ENCODE peak calls at places on chromosomes 16 and 17, in six cellular contexts. B is OCI-LY7, W is kidney, V is transverse colon, O is lung, Q is adrenal gland. M is an unnamed sample.
A peak's percentile ranks its signal among the peaks of the same experiment; 100 is the strongest.

GRCh38 chr17:79145548-79145947 is 70.9 kb downstream of the ENGASE start:
- DNase-seq in B (no peak), W (no peak), V (no peak), O (no peak), Q (no peak), M (no peak)

GRCh38 chr16:55000595-55000994 is 69.9 kb downstream of the IRX5 start:
- DNase-seq in B (no peak), W (no peak), V (no peak), O (no peak), Q (no peak), M (no peak)

GRCh38 chr17:37774508-37774907 is 29.6 kb upstream of the HNF1B start:
- DNase-seq in B (peak; percentile 48), W (no peak), V (peak; percentile 29), O (no peak), Q (no peak), M (no peak)

GRCh38 chr17:81866440-81867122 is 4.6 kb downstream of the ARHGDIA start:
- DNase-seq in B (peak; percentile 40), W (peak; percentile 72), V (no peak), O (no peak), Q (no peak), M (no peak)

GRCh38 chr16:47644166-47644565 is 183.0 kb downstream of the PHKB start:
- DNase-seq in B (no peak), W (no peak), V (no peak), O (no peak), Q (peak; percentile 50), M (no peak)

GRCh38 chr16:66462912-66463311 is 35.8 kb downstream of the BEAN1 start:
- DNase-seq in B (no peak), W (no peak), V (no peak), O (no peak), Q (no peak), M (no peak)

GRCh38 chr16:19898924-19899604 is 14.4 kb upstream of the GPRC5B start:
- DNase-seq in B (peak; percentile 45), W (peak; percentile 38), V (peak; percentile 39), O (peak; percentile 47), Q (peak; percentile 36), M (no peak)

GRCh38 chr17:82241183-82241925 is 12.5 kb downstream of the SLC16A3 start:
- DNase-seq in B (no peak), W (peak; percentile 95), V (peak; percentile 68), O (peak; percentile 80), Q (peak; percentile 94), M (peak; percentile 83)

GRCh38 chr17:42571435-42572225 is 4.7 kb downstream of the MLX start:
- DNase-seq in B (no peak), W (no peak), V (peak; percentile 6), O (peak; percentile 70), Q (no peak), M (no peak)

GRCh38 chr16:86012221-86012620 is 113.3 kb downstream of the IRF8 start:
- DNase-seq in B (no peak), W (no peak), V (no peak), O (no peak), Q (no peak), M (no peak)

GRCh38 chr17:78736526-78737079 is 45.5 kb downstream of the CYTH1 start:
- DNase-seq in B (peak; percentile 91), W (peak; percentile 93), V (peak; percentile 94), O (peak; percentile 91), Q (peak; percentile 52), M (peak; percentile 87)

GRCh38 chr17:65696739-65697394 is 135.4 kb upstream of the AXIN2 start:
- DNase-seq in B (no peak), W (no peak), V (no peak), O (no peak), Q (peak; percentile 23), M (no peak)

GRCh38 chr17:81711814-81712467 is at the start of gene SLC25A10:
- DNase-seq in B (peak; percentile 93), W (peak; percentile 95), V (peak; percentile 92), O (peak; percentile 78), Q (peak; percentile 94), M (peak; percentile 89)

GRCh38 chr17:19482571-19482970 is 51.1 kb upstream of the SLC47A1 start:
- DNase-seq in B (no peak), W (no peak), V (no peak), O (no peak), Q (no peak), M (no peak)

GRCh38 chr16:77289331-77289809 is 90.2 kb downstream of the SYCE1L start:
- DNase-seq in B (no peak), W (no peak), V (no peak), O (no peak), Q (no peak), M (no peak)

GRCh38 chr17:9676084-9676483 is 30.8 kb downstream of the USP43 start:
- DNase-seq in B (no peak), W (no peak), V (no peak), O (no peak), Q (no peak), M (no peak)

GRCh38 chr16:59719121-59719520 is 985.0 kb upstream of the GOT2 start:
- DNase-seq in B (no peak), W (no peak), V (no peak), O (no peak), Q (no peak), M (no peak)

GRCh38 chr16:58638148-58639036 is 8.8 kb upstream of the CNOT1 start:
- DNase-seq in B (no peak), W (peak; percentile 59), V (peak; percentile 35), O (no peak), Q (peak; percentile 86), M (peak; percentile 21)

GRCh38 chr17:2571523-2572303 is 21.7 kb upstream of the PAFAH1B1 start:
- DNase-seq in B (peak; percentile 25), W (no peak), V (no peak), O (no peak), Q (no peak), M (no peak)

GRCh38 chr17:9767432-9767991 is 23.9 kb downstream of the DHRS7C start:
- DNase-seq in B (no peak), W (no peak), V (no peak), O (no peak), Q (no peak), M (no peak)

GRCh38 chr17:9472541-9472940 is 103.1 kb downstream of the STX8 start:
- DNase-seq in B (no peak), W (no peak), V (peak; percentile 10), O (no peak), Q (peak; percentile 51), M (peak; percentile 34)

GRCh38 chr16:9061358-9061813 is 30.1 kb upstream of the HAPSTR1 start:
- DNase-seq in B (peak; percentile 66), W (no peak), V (peak; percentile 15), O (no peak), Q (no peak), M (peak; percentile 38)

GRCh38 chr16:57734925-57735754 is 430 bp upstream of the KATNB1 start:
- DNase-seq in B (peak; percentile 100), W (peak; percentile 99), V (peak; percentile 97), O (peak; percentile 98), Q (peak; percentile 99), M (peak; percentile 99)

GRCh38 chr17:74833501-74834361 is 26.0 kb downstream of the GRIN2C start:
- DNase-seq in B (peak; percentile 82), W (no peak), V (peak; percentile 23), O (peak; percentile 37), Q (no peak), M (no peak)

GRCh38 chr17:9824094-9824493 is 1.6 kb upstream of the GLP2R start:
- DNase-seq in B (no peak), W (no peak), V (no peak), O (no peak), Q (no peak), M (no peak)

GRCh38 chr16:3175157-3176153 is 12.5 kb upstream of the OR1F1 start:
- DNase-seq in B (no peak), W (peak; percentile 53), V (no peak), O (no peak), Q (no peak), M (no peak)

GRCh38 chr16:69014811-69015210 is 90.6 kb upstream of the HAS3 start:
- DNase-seq in B (no peak), W (no peak), V (no peak), O (no peak), Q (no peak), M (no peak)

GRCh38 chr17:47687328-47687690 is 6.7 kb upstream of the TBKBP1 start:
- DNase-seq in B (no peak), W (no peak), V (no peak), O (no peak), Q (no peak), M (no peak)

GRCh38 chr17:47687748-47688147 is 6.2 kb upstream of the TBKBP1 start:
- DNase-seq in B (no peak), W (no peak), V (no peak), O (no peak), Q (peak; percentile 56), M (no peak)

GRCh38 chr17:47685556-47686275 is 8.2 kb upstream of the TBKBP1 start:
- DNase-seq in B (no peak), W (no peak), V (no peak), O (no peak), Q (no peak), M (no peak)

GRCh38 chr17:47686276-47686635 is 7.7 kb upstream of the TBKBP1 start:
- DNase-seq in B (no peak), W (no peak), V (no peak), O (no peak), Q (no peak), M (no peak)

GRCh38 chr17:47686661-47687327 is 7.2 kb upstream of the TBKBP1 start:
- DNase-seq in B (no peak), W (no peak), V (no peak), O (no peak), Q (peak; percentile 65), M (no peak)
- H3K27ac ChIP-seq in B (no peak overlapping the region), W (peak overlapping the region; percentile 66), V (no peak overlapping the region), O (no peak overlapping the region), Q (peak overlapping the region; percentile 86), M (no peak overlapping the region)

GRCh38 chr17:68748381-68748780 is 147.2 kb upstream of the FAM20A start:
- DNase-seq in B (no peak), W (no peak), V (no peak), O (no peak), Q (no peak), M (no peak)
- H3K4me1 ChIP-seq in B (no peaks in the 10 kb centered on the region), W (no peaks in the 10 kb centered on the region), V (no peaks in the 10 kb centered on the region), O (no peaks in the 10 kb centered on the region), Q (no peaks in the 10 kb centered on the region), M (no peaks in the 10 kb centered on the region)

GRCh38 chr16:27551046-27551445 is 1.1 kb downstream of the KATNIP start:
- DNase-seq in B (no peak), W (no peak), V (no peak), O (no peak), Q (no peak), M (no peak)
- H3K4me3 ChIP-seq in B (peak overlapping the region; percentile 94), W (peak overlapping the region; percentile 88), V (no peak overlapping the region), O (no peak overlapping the region), Q (no peak overlapping the region), M (no peak overlapping the region)

GRCh38 chr17:45299311-45299710 is 17.5 kb downstream of the MAP3K14 start:
- DNase-seq in B (peak; percentile 34), W (peak; percentile 31), V (no peak), O (no peak), Q (no peak), M (peak; percentile 56)

GRCh38 chr17:45301674-45302073 is 15.1 kb downstream of the MAP3K14 start:
- DNase-seq in B (peak; percentile 59), W (no peak), V (no peak), O (no peak), Q (no peak), M (no peak)

GRCh38 chr17:45298546-45299285 is 18.1 kb downstream of the MAP3K14 start:
- DNase-seq in B (no peak), W (peak; percentile 15), V (no peak), O (no peak), Q (no peak), M (no peak)

GRCh38 chr17:45302649-45303173 is 14.1 kb downstream of the MAP3K14 start:
- DNase-seq in B (peak; percentile 77), W (no peak), V (peak; percentile 60), O (no peak), Q (no peak), M (peak; percentile 51)

GRCh38 chr17:45300060-45300751 is 16.6 kb downstream of the MAP3K14 start:
- DNase-seq in B (peak; percentile 46), W (peak; percentile 35), V (no peak), O (no peak), Q (no peak), M (no peak)
- H3K27ac ChIP-seq in B (peak overlapping the region; percentile 8), W (peak overlapping the region; percentile 43), V (peak overlapping the region; percentile 89), O (no peak overlapping the region), Q (peak overlapping the region; percentile 34), M (peak overlapping the region; percentile 76)